ENCODE peak calls at places on chromosomes 6 and 20, in six cellular contexts. I is CD8-positive, alpha-beta T cell; N is IMR-90; R is fibroblast of lung; U is body of pancreas; S is tibial nerve. Z is an unnamed sample.

GRCh38 chr6:112636650-112637260 is 289.6 kb downstream of the RFPL4B start:
- DNase-seq in N (peak; percentile 83), I (no peak), R (peak; percentile 90), U (no peak), S (no peak), Z (no peak)

GRCh38 chr6:32069878-32070515 is 31.8 kb downstream of the CYP21A2 start:
- DNase-seq in N (no peak), S (no peak), U (no peak), R (no peak), I (no peak), Z (no peak)

GRCh38 chr6:50843842-50844241 is 25.2 kb downstream of the TFAP2B start:
- DNase-seq in I (no peak), R (no peak), S (no peak), U (no peak), N (no peak), Z (no peak)

GRCh38 chr20:23335521-23335920 is 15.1 kb upstream of the NXT1 start:
- DNase-seq in R (no peak), U (no peak), S (no peak), N (no peak), I (no peak), Z (no peak)

GRCh38 chr6:88360203-88360797 is 194.2 kb upstream of the CNR1 start:
- DNase-seq in R (peak; percentile 86), S (no peak), U (no peak), N (no peak), I (no peak), Z (no peak)

GRCh38 chr20:14919473-14920157 is 582.2 kb upstream of the FLRT3 start:
- DNase-seq in R (no peak), U (peak; percentile 54), I (no peak), S (no peak), N (no peak), Z (peak; percentile 30)

GRCh38 chr6:134938896-134939295 is 11.0 kb downstream of the ALDH8A1 start:
- DNase-seq in I (peak; percentile 67), U (no peak), S (no peak), N (peak; percentile 72), R (peak; percentile 11), Z (no peak)

GRCh38 chr20:16747291-16747811 is 807 bp upstream of the OTOR start:
- DNase-seq in U (no peak), R (no peak), N (no peak), S (no peak), I (no peak), Z (no peak)

GRCh38 chr6:30037182-30037788 is 23.8 kb upstream of the POLR1H start:
- DNase-seq in S (no peak), N (peak; percentile 17), I (no peak), U (no peak), R (peak; percentile 5), Z (no peak)

GRCh38 chr6:67818322-67818721 is 816.8 kb upstream of the ADGRB3 start:
- DNase-seq in U (no peak), N (no peak), R (no peak), I (no peak), S (no peak), Z (no peak)

GRCh38 chr6:43886717-43887339 is 116.8 kb downstream of the VEGFA start:
- DNase-seq in R (no peak), N (no peak), I (no peak), U (no peak), S (no peak), Z (no peak)

GRCh38 chr6:43886067-43886461 is 116.1 kb downstream of the VEGFA start:
- DNase-seq in I (no peak), S (no peak), N (no peak), U (no peak), R (no peak), Z (no peak)

GRCh38 chr6:43883698-43884659 is 114.0 kb downstream of the VEGFA start:
- DNase-seq in N (no peak), U (peak; percentile 75), R (no peak), S (no peak), I (no peak), Z (peak; percentile 14)

GRCh38 chr6:43884660-43885022 is 114.6 kb downstream of the VEGFA start:
- DNase-seq in S (no peak), I (no peak), R (no peak), N (no peak), U (no peak), Z (no peak)

GRCh38 chr6:43885399-43886066 is 115.5 kb downstream of the VEGFA start:
- DNase-seq in S (no peak), R (no peak), I (no peak), N (no peak), U (no peak), Z (no peak)
- TF ChIP-seq CTCF in S (no peak), R (no peak), I (no peak), N (no peak), U (no peak), Z (no peak)

GRCh38 chr6:140590641-140591040 is 1216.2 kb upstream of the CITED2 start:
- DNase-seq in R (no peak), N (peak; percentile 54), U (no peak), I (no peak), S (no peak), Z (no peak)
- H3K4me1 ChIP-seq in R (no peaks in the 10 kb centered on the region), N (no peaks in the 10 kb centered on the region), U (no peaks in the 10 kb centered on the region), I (no peaks in the 10 kb centered on the region), S (no peaks in the 10 kb centered on the region), Z (no peaks in the 10 kb centered on the region)

GRCh38 chr20:49712118-49712517 is 1.6 kb downstream of the B4GALT5 start:
- DNase-seq in S (no peak), R (peak; percentile 19), U (no peak), I (no peak), N (no peak), Z (no peak)
- H3K4me3 ChIP-seq in S (peak overlapping the region; percentile 93), R (peak overlapping the region; percentile 65), U (peak overlapping the region; percentile 71), I (no peak overlapping the region), N (peak overlapping the region; percentile 100), Z (no peak overlapping the region)

DNA sequence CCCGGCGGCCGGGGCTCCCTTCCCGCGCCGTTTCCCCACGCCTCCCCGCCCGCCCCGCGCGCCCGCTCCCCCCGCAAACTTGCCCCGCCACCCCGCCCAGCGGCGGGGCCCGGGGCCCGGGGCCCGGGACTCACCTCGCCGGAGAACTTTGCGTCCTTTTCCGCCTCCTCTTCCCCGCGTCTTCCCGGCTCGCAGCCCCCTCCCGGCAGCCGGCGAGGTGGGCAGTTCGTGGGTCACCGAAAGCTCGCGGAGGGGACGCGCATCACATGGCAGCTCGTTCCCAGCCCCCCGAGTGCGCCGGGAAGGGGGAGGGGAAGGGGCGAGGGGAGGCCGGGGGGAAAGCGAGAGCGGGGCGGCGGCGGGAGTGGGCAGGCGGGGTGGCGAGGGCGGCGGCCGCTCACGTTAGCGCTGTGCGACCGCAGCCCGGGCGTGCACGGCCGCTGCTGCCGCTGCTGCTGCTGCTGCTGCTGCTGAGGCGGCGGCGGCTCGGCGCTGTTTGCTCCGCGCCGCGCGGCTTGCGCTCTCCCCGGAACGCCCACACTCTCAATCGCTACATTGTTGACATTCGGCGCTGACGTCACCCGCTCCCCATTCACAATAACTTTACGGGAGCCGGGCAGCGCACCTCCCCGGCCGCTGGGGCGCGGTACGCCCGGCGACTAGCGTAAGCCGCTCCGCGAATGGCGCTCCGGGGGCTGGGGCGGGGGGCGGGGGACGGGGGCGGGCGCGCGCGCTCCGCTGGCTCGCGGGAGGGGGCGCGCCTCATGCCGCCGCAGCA is at the start of gene BACH2:
- DNase-seq in R (peak; percentile 92), S (peak; percentile 87), N (peak; percentile 92), U (peak; percentile 95), I (peak; percentile 97), Z (peak; percentile 91)
- TF ChIP-seq CTCF in R (peak; percentile 26), S (peak; percentile 31), N (peak; percentile 32), U (peak; percentile 34), I (no peak), Z (no peak)

DNA sequence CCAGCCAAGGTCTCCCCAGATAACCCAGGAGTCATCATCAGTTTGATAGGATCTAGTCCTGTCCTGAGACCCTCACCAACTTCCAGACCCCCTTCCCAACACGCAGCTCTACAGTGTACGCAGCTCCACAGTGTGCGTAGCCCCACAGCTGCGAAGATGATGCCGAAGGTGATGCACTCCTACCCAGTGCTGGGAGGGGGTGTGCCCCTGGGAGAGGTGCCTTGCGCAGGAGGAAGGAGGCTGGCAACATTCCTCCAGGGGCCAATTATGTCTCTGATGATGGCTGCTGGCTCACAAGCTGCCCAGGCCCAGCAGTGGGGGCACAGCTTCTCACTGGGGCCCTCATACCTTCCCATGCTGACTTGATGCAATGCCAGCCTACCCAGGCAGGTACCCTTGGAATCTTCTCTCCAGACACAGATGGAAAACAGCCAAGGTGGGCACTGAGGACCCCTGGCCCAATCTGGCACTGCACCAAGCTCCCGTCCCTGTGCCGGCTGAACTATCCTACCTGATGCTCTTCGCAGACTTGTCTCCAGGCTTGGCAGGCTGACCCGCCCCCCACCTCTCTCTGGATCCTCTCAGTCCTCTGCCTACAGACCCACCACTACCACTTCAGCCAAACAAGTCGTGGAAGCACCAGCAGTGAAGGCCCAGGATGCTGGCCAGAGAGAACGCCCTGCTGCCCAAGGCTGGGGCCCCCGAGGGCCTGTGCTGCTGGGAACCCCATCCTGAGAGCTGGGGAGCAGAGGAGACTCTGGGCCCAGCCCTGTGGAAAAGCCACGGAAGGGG is 1.4 kb downstream of the ZNF512B start:
- DNase-seq in I (no peak), S (no peak), N (no peak), U (peak; percentile 28), R (no peak), Z (peak; percentile 34)
- H3K4me1 ChIP-seq in I (peaks cover 12% of the 10 kb centered on the region), S (no peaks in the 10 kb centered on the region), N (peaks cover 7% of the 10 kb centered on the region), U (peaks cover 17% of the 10 kb centered on the region), R (peaks cover 5% of the 10 kb centered on the region), Z (peaks cover 11% of the 10 kb centered on the region)

GRCh38 chr6:43951756-43952675 is 175.2 kb downstream of the MRPL14 start:
- DNase-seq in R (no peak), N (no peak), U (no peak), I (no peak), S (no peak), Z (no peak)
- H3K4me3 ChIP-seq in R (no peak overlapping the region), N (no peak overlapping the region), U (no peak overlapping the region), I (no peak overlapping the region), S (no peak overlapping the region), Z (no peak overlapping the region)

GRCh38 chr20:53194891-53195290 is 222.7 kb downstream of the TSHZ2 start:
- DNase-seq in I (no peak), U (no peak), N (no peak), S (no peak), R (no peak), Z (no peak)

GRCh38 chr20:53191957-53192356 is 219.8 kb downstream of the TSHZ2 start:
- DNase-seq in R (no peak), I (no peak), N (no peak), S (no peak), U (no peak), Z (no peak)

GRCh38 chr20:53194310-53194709 is 222.2 kb downstream of the TSHZ2 start:
- DNase-seq in S (no peak), R (no peak), I (no peak), N (no peak), U (no peak), Z (no peak)

GRCh38 chr20:53201588-53201987 is 229.4 kb downstream of the TSHZ2 start:
- DNase-seq in U (no peak), I (no peak), R (no peak), N (no peak), S (no peak), Z (no peak)

GRCh38 chr20:53195882-53196610 is 223.9 kb downstream of the TSHZ2 start:
- DNase-seq in I (no peak), R (peak; percentile 30), N (no peak), S (no peak), U (no peak), Z (no peak)
- TF ChIP-seq CTCF in I (no peak), R (no peak), N (no peak), S (no peak), U (no peak), Z (no peak)